ENCODE peak calls at places on chromosomes 7 and 10, in four cellular contexts. V is K562, A is GM12891, I is GM12878. X is an unnamed sample.

GRCh38 chr10:104642311-104643022 is 1.4 kb downstream of the SORCS3 start:
- DNase-seq in I (no peak), A (no peak), V (peak), X (no peak)

GRCh38 chr7:100799037-100799896 is 28.1 kb downstream of the EPHB4 start:
- DNase-seq in A (peak), V (peak), I (peak), X (peak)

GRCh38 chr10:126014309-126014708 is 117.9 kb downstream of the FANK1 start:
- DNase-seq in I (no peak), V (no peak), A (no peak), X (no peak)

GRCh38 chr10:30963994-30964930 is 67.4 kb downstream of the ZNF438 start:
- DNase-seq in V (no peak), I (no peak), A (no peak), X (peak)

GRCh38 chr7:105975770-105976428 is 12.8 kb downstream of the CDHR3 start:
- DNase-seq in A (no peak), V (no peak), I (no peak), X (no peak)

GRCh38 chr7:135512135-135512887 is 2.4 kb upstream of the CNOT4 start:
- DNase-seq in V (peak), I (peak), A (no peak), X (peak)

GRCh38 chr7:43431020-43431595 is 151.8 kb upstream of the STK17A start:
- DNase-seq in V (no peak), A (no peak), I (no peak), X (no peak)

GRCh38 chr10:102775973-102776669 is 32.4 kb downstream of the WBP1L start:
- DNase-seq in V (peak), I (no peak), A (no peak), X (peak)

GRCh38 chr7:41582116-41582515 is 120.8 kb downstream of the INHBA start:
- DNase-seq in V (no peak), I (no peak), A (no peak), X (no peak)

GRCh38 chr7:155683098-155683497 is 38.6 kb downstream of the RBM33 start:
- DNase-seq in V (no peak), I (no peak), A (no peak), X (no peak)

GRCh38 chr10:78757542-78757941 is 311.2 kb upstream of the ZMIZ1 start:
- DNase-seq in I (no peak), A (no peak), V (no peak), X (no peak)

GRCh38 chr10:55500931-55501559 is 700.0 kb upstream of the PCDH15 start:
- DNase-seq in A (no peak), I (no peak), V (no peak), X (peak)

GRCh38 chr10:33248638-33249037 is 85.8 kb downstream of the NRP1 start:
- DNase-seq in A (no peak), V (no peak), I (no peak), X (no peak)

GRCh38 chr10:11434323-11434722 is 177.1 kb downstream of the USP6NL start:
- DNase-seq in I (no peak), A (no peak), V (peak), X (no peak)

GRCh38 chr10:119289227-119289925 is 82.0 kb downstream of the GRK5 start:
- DNase-seq in A (no peak), I (no peak), V (no peak), X (no peak)

GRCh38 chr7:116862234-116863167 is at the start of gene CAPZA2:
- DNase-seq in I (peak), V (peak), A (peak), X (peak)

GRCh38 chr10:30786131-30786530 is 156.6 kb upstream of the LYZL2 start:
- DNase-seq in V (no peak), A (no peak), I (no peak), X (no peak)

GRCh38 chr10:60335708-60336107 is 54.0 kb downstream of the ANK3 start:
- DNase-seq in I (no peak), V (no peak), A (no peak), X (no peak)

GRCh38 chr10:60343254-60343653 is 46.4 kb downstream of the ANK3 start:
- DNase-seq in I (no peak), V (no peak), A (no peak), X (no peak)

DNA sequence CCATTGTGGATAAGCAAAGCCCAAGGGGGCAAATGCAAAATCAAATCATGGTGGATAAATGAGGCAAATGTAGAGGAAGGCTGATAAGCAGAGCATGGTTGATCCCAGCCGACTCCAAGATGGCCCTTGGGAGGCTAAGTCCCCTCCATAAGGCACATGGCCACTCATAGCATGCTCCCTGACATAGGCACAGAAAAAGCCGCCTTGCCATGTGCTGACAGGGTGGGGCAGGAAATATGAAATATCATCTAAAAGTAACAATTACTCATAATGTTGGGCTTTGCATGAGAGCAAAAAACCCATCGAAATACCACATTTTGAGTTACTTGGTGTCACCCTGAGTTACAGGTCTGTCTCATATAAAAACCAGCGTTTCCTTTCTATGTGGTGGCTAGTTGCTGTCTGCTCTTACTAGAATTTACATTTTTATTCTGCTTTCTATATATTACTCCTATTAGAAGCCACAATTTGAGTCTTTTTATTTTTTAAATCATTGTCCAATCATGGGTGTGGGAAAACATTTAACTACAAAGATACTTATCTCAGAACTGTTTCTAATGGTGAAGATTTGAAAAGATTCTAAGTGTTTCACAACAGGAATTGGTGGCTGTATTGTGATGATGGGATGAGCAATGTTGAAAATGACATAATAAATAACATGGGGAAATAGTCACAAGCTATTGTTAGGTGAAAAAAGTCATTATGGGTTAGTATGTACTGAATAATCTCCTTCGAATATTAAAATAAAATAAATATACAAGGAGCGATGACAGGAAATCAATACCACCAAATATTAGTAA is 102.7 kb downstream of the CUBN start:
- DNase-seq in V (no peak), I (peak), A (no peak), X (no peak)
- TF ChIP-seq SPI1 in V (no peak), I (no peak), A (no peak), X (no peak)

DNA sequence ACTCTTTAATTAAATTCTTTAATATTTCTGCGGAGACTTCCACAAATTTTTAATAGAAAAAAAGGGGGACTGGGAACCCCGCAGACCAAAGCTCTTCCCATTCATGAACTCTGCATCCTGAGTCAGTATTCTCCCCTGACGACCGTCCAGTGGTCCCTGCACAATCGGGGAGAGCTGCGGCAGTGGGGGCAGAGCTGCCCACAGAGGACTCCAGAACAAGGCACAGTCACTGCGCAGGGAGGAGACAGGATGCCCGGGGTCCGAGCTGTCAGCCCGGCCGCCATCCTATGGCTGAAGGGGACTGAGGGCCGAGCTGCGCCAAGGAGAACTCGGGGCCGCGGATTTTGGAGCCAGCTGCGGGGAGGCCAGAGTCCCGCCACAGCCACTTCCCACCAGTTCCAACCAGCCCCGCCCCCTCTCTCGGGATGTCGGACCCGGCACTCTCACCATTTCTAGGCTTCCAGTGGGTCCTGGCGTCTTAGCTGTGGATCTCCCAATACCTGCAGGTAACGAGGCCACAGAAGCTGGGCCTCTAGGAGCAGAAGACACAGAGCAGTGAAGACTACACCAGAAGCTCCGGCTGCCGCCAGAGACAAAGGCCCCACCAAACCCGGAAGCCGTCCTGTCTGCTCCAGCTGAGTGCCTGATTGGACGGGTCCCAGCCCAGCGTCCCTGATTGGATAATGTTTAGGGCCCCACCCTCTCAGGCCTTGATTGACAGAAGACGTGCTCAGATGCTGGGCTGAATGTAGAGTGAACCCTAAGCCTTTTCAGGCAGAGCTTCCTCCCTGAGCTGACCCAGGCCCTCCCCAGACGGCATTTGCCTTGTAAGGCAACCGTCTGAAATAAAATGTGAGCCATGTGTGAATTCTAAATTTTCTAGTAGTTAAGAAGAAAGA is at the start of gene ERV3-1:
- DNase-seq in A (peak), V (peak), I (peak), X (peak)
- TF ChIP-seq POLR2AphosphoS5 in A (peak), V (peak), I (peak), X (peak)

DNA sequence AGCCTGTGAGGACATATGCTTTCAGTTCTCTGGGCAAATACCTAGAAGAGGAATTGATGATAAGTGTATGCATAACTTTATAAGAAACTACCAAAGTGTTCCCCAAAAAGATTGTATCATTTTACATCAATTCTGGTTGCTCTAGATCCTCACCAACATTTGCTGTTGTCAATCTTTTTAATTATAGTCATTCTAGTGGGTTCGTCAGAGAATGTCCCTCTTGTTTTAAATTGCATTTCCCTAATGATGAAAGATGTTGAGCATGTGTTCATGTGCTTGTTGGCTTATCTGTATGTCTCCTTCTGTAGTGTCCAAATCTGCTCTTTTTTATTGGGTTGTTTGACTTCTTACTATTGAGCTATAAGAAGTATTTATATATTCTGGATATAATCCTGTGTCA is 55.5 kb upstream of the HECTD2 start:
- DNase-seq in A (no peak), V (no peak), I (no peak), X (no peak)
- TF ChIP-seq SPI1 in A (no peak), V (no peak), I (no peak), X (no peak)

GRCh38 chr7:816751-817671 is 15.3 kb upstream of the SUN1 start:
- DNase-seq in I (no peak), V (no peak), A (no peak), X (no peak)

GRCh38 chr7:815284-816216 is 16.7 kb upstream of the SUN1 start:
- DNase-seq in A (peak), I (no peak), V (peak), X (no peak)

GRCh38 chr7:820341-820740 is 11.9 kb upstream of the SUN1 start:
- DNase-seq in V (no peak), A (no peak), I (no peak), X (no peak)

GRCh38 chr7:818031-818699 is 14.1 kb upstream of the SUN1 start:
- DNase-seq in A (no peak), V (no peak), I (no peak), X (no peak)

GRCh38 chr7:816300-816750 is 16.0 kb upstream of the SUN1 start:
- DNase-seq in A (peak), I (peak), V (peak), X (peak)
- TF ChIP-seq POLR2AphosphoS5 in A (peak), I (peak), V (peak), X (no peak)

GRCh38 chr7:910931-911431 is 34.6 kb downstream of the GET4 start:
- DNase-seq in I (no peak), A (no peak), V (no peak), X (no peak)

GRCh38 chr7:910441-910861 is 34.1 kb downstream of the GET4 start:
- DNase-seq in V (no peak), A (no peak), I (no peak), X (no peak)

GRCh38 chr7:908159-908918 is 32.0 kb downstream of the GET4 start:
- DNase-seq in I (no peak), A (no peak), V (no peak), X (no peak)

GRCh38 chr7:907158-907980 is 31.0 kb downstream of the GET4 start:
- DNase-seq in I (no peak), A (no peak), V (no peak), X (no peak)

DNA sequence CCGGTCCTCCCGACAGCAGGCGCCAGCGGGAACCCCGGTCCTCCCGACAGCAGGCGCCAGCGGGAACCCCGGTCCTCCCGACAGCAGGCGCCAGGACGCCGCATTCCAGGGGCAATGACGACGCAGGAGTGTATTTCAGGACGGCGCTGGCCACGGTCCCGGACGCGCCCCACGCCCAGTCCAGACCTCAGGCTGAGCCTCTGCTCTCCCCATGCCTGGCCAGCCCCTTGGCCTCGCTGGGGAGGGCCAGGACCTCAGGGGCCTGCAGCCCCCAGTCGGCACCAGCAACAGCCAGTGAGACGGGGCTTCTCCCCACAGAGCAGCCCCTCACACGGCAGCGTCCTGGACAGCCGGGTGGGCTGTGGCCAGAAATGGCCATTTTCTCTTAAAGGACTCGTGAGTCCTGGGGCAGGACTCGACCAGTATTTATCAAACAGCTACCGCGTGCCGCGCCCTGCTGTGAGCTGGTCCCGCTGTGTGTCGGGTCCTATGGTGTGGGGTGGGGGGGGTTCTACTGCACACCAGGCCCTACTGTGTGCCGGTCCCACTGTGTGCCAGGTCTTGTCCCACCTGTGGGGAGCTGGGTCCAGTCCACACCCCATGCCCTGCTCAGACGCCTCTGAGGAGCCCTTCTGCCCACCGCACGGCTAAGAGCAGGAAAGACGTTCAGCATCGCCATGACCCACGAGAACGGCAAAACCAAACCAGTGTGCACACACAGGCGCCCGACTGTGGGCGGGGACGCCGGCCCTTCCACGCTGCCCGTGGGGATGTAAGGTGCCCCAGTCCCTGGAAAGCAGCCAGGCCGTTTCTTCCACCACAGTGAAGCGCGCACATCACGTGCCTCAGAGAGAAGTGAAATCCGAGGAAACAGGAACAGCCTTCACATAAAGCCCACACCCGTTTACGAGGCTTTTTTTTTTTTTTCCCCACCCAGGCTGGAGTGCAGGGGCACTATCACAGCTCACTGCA is 33.3 kb downstream of the GET4 start:
- DNase-seq in V (no peak), I (no peak), A (no peak), X (peak)
- TF ChIP-seq SPI1 in V (peak), I (peak), A (peak), X (peak)

DNA sequence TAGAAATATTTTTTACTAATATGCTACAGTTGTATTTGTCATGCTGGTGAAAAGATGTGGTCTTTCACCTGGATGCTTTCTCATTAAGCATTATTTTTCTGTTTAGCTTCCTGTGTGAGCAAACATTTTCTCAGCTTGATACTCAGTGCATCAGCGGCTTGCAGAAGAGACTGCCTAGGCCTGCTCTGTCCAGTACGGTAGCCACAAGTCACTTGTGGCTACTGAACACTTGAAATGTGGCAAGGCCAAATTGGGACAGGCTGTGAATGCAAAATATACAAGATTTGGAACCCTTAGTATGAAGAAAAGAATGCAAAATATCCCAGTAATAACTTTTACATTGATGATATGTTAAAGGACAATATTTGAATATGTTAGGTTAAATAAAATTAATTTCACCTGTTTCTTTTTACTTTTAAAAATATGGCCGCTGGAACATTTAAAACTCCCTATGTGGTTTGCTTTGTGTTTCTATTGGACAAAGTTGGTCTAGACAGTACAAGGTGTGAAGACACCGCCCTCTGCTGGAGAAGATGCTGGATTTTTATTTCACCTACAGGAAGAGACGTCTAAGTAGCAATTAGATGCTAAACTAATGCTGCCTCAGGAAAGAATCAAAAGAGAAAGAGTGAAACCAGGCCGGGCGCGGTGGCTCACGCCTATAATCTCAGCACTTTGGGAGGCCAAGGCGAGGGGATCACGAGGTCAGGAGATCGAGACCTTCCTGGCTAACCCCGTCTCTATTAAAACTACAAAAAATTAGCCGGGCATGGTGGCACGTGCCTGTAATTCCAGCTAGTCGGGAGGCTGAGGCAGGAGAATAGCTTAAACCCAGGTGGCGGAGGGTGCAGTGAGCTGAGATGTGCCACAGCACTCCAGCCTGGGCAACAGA is 5.3 kb downstream of the SRGN start:
- DNase-seq in A (no peak), V (peak), I (peak), X (peak)
- TF ChIP-seq POLR2AphosphoS5 in A (no peak), V (no peak), I (no peak), X (peak)